ENCODE peak calls at places on chromosomes 13 and 19, in six cellular contexts. X is NCI-H1417; U is Right ventricle myocardium superior; J is CD4-positive, alpha-beta T cell; B is mammary epithelial cell; N is DMS79. I is an unnamed sample.

GRCh38 chr13:53137777-53138176 is 109.2 kb downstream of the OLFM4 start:
- DNase-seq in X (no peak), U (no peak), J (no peak), B (no peak), N (no peak), I (no peak)

GRCh38 chr19:38842439-38843174 is 7.2 kb downstream of the HNRNPL start:
- DNase-seq in X (no peak), U (peak; percentile 37), J (peak; percentile 67), B (no peak), N (no peak), I (peak; percentile 31)

GRCh38 chr19:3365447-3366103 is 808 bp upstream of the NFIC start:
- DNase-seq in X (peak; percentile 60), U (peak; percentile 84), J (no peak), B (peak; percentile 52), N (peak; percentile 46), I (no peak)

GRCh38 chr13:61086052-61086451 is 329.6 kb downstream of the PCDH20 start:
- DNase-seq in X (no peak), U (no peak), J (no peak), B (no peak), N (no peak), I (no peak)

GRCh38 chr13:28258401-28258800 is 120.1 kb downstream of the PAN3 start:
- DNase-seq in X (no peak), U (no peak), J (no peak), B (no peak), N (no peak), I (no peak)

GRCh38 chr13:72132065-72132464 is 265.1 kb upstream of the DACH1 start:
- DNase-seq in X (no peak), U (no peak), J (no peak), B (no peak), N (no peak), I (no peak)

GRCh38 chr19:12749938-12750521 is 1.6 kb upstream of the BEST2 start:
- DNase-seq in X (peak; percentile 27), U (no peak), J (no peak), B (no peak), N (no peak), I (no peak)

GRCh38 chr13:112447761-112448603 is 71.8 kb downstream of the SPACA7 start:
- DNase-seq in X (no peak), U (no peak), J (no peak), B (no peak), N (no peak), I (no peak)